ENCODE peak calls at places on chromosome 20, in nine cellular contexts. N, J, T, X, Q, I, R, Z and K are unnamed samples.

GRCh38 chr20:46054606-46055005 is 25.6 kb downstream of the SLC12A5 start:
- DNase-seq in J (no peak), I (no peak), N (no peak), T (no peak), X (no peak), Q (no peak), Z (no peak), R (no peak), K (no peak)

GRCh38 chr20:50093240-50093639 is 19.7 kb downstream of the UBE2V1 start:
- DNase-seq in Q (no peak), R (no peak), I (no peak), T (no peak), N (no peak), Z (no peak), J (no peak), X (no peak), K (no peak)

GRCh38 chr20:57434390-57434700 is 43.1 kb downstream of the RBM38 start:
- DNase-seq in J (no peak), N (no peak), I (no peak), Q (no peak), R (no peak), X (no peak), T (no peak), Z (peak), K (peak)

GRCh38 chr20:30513050-30513628 is 744.3 kb upstream of the DEFB115 start:
- DNase-seq in I (no peak), R (no peak), Q (no peak), X (no peak), J (no peak), N (no peak), Z (no peak), T (no peak), K (no peak)

GRCh38 chr20:54843891-54844290 is 368.5 kb downstream of the DOK5 start:
- DNase-seq in J (no peak), Q (no peak), N (no peak), X (no peak), I (no peak), Z (no peak), T (no peak), R (no peak), K (no peak)

GRCh38 chr20:34220581-34220980 is 20.6 kb upstream of the ASIP start:
- DNase-seq in N (no peak), T (no peak), X (peak), J (no peak), I (no peak), Z (no peak), R (no peak), Q (no peak), K (no peak)

GRCh38 chr20:49810491-49811190 is 2.0 kb upstream of the SLC9A8 start:
- DNase-seq in Q (no peak), T (no peak), Z (no peak), N (no peak), X (no peak), R (no peak), J (no peak), I (peak), K (no peak)

GRCh38 chr20:1887321-1887720 is 7.9 kb upstream of the SIRPA start:
- DNase-seq in J (no peak), R (no peak), N (peak), T (no peak), X (no peak), I (no peak), Z (no peak), Q (no peak), K (no peak)

GRCh38 chr20:50838322-50838625 is 43.4 kb downstream of the BCAS4 start:
- DNase-seq in R (no peak), J (no peak), T (no peak), Q (no peak), N (no peak), X (no peak), Z (no peak), I (no peak), K (no peak)

GRCh38 chr20:36310215-36310981 is 4.3 kb downstream of the DLGAP4 start:
- DNase-seq in X (no peak), R (no peak), I (no peak), Z (no peak), T (no peak), J (no peak), Q (no peak), N (no peak), K (no peak)

GRCh38 chr20:23928788-23929187 is 49.2 kb upstream of the CST5 start:
- DNase-seq in J (no peak), I (no peak), X (no peak), N (no peak), T (no peak), R (no peak), Z (no peak), Q (peak), K (no peak)

GRCh38 chr20:1810926-1811620 is 84.1 kb upstream of the SIRPA start:
- DNase-seq in T (no peak), R (no peak), Z (peak), N (peak), Q (no peak), I (peak), J (no peak), X (peak), K (no peak)

GRCh38 chr20:44993343-44993742 is 27.0 kb downstream of the STK4 start:
- DNase-seq in R (no peak), J (no peak), Z (peak), T (no peak), X (peak), Q (no peak), I (no peak), N (no peak), K (no peak)

GRCh38 chr20:63314566-63315239 is 21.7 kb downstream of the COL20A1 start:
- DNase-seq in I (no peak), Z (no peak), X (no peak), N (no peak), J (no peak), T (peak), Q (no peak), R (no peak), K (no peak)

GRCh38 chr20:52869276-52869675 is 102.9 kb upstream of the TSHZ2 start:
- DNase-seq in R (no peak), J (no peak), X (no peak), Q (no peak), T (no peak), Z (no peak), I (no peak), N (no peak), K (no peak)

GRCh38 chr20:13341737-13342393 is 120.8 kb downstream of the ISM1 start:
- DNase-seq in N (no peak), X (no peak), J (no peak), R (no peak), Z (no peak), I (no peak), T (no peak), Q (no peak), K (no peak)

GRCh38 chr20:13318871-13319521 is 97.9 kb downstream of the ISM1 start:
- DNase-seq in Q (no peak), N (no peak), R (no peak), T (no peak), X (no peak), I (no peak), Z (no peak), J (no peak), K (no peak)

GRCh38 chr20:41150664-41151063 is 13.3 kb downstream of the PLCG1 start:
- DNase-seq in I (no peak), Z (peak), N (no peak), X (peak), T (no peak), Q (peak), R (no peak), J (no peak), K (peak)

GRCh38 chr20:14036567-14036966 is 41.3 kb downstream of the MACROD2 start:
- DNase-seq in Q (no peak), J (no peak), X (no peak), I (no peak), Z (no peak), R (no peak), N (no peak), T (no peak), K (no peak)

GRCh38 chr20:15842872-15843271 is 730.4 kb downstream of the KIF16B start:
- DNase-seq in J (no peak), Z (no peak), X (no peak), I (no peak), R (no peak), T (no peak), Q (no peak), N (no peak), K (no peak)

GRCh38 chr20:31718952-31719643 is 3.6 kb downstream of the BCL2L1 start:
- DNase-seq in N (peak), X (no peak), Q (peak), T (no peak), J (no peak), I (no peak), R (no peak), Z (no peak), K (no peak)
- TF ChIP-seq POLR2A in N (peak), X (no peak), Q (no peak), T (no peak), J (no peak), I (peak), R (no peak), Z (no peak), K (peak)

GRCh38 chr20:35284267-35284991 is at the start of gene EIF6:
- DNase-seq in Q (peak), I (peak), J (peak), Z (peak), N (peak), X (peak), R (peak), T (peak), K (peak)
- TF ChIP-seq POLR2A in Q (peak), I (peak), J (peak), Z (peak), N (no peak), X (peak), R (peak), T (peak), K (peak)

GRCh38 chr20:5749512-5750490 is at the start of gene SHLD1:
- DNase-seq in Q (peak), R (peak), X (peak), N (peak), T (peak), J (peak), Z (peak), I (peak), K (peak)
- TF ChIP-seq POLR2A in Q (peak), R (peak), X (peak), N (no peak), T (no peak), J (peak), Z (peak), I (no peak), K (peak)

GRCh38 chr20:17568045-17568788 is 1.7 kb upstream of the DSTN start:
- DNase-seq in I (no peak), R (no peak), Q (no peak), X (no peak), T (no peak), J (no peak), Z (no peak), N (no peak), K (no peak)
- TF ChIP-seq POLR2A in I (no peak), R (no peak), Q (no peak), X (no peak), T (no peak), J (no peak), Z (no peak), N (no peak), K (no peak)

GRCh38 chr20:58898629-58899028 is 46.1 kb downstream of the GNAS start:
- DNase-seq in Q (no peak), I (no peak), J (no peak), N (no peak), R (no peak), Z (no peak), T (no peak), X (no peak), K (no peak)

GRCh38 chr20:58900292-58900931 is 47.9 kb downstream of the GNAS start:
- DNase-seq in N (no peak), T (no peak), X (no peak), J (no peak), Q (no peak), I (no peak), Z (no peak), R (no peak), K (no peak)

GRCh38 chr20:58897493-58897892 is 45.0 kb downstream of the GNAS start:
- DNase-seq in Z (no peak), R (no peak), N (no peak), J (no peak), T (no peak), X (no peak), Q (no peak), I (no peak), K (no peak)

GRCh38 chr20:58902003-58902402 is 49.5 kb downstream of the GNAS start:
- DNase-seq in R (no peak), T (no peak), X (no peak), N (no peak), Z (no peak), J (no peak), Q (no peak), I (no peak), K (no peak)

DNA sequence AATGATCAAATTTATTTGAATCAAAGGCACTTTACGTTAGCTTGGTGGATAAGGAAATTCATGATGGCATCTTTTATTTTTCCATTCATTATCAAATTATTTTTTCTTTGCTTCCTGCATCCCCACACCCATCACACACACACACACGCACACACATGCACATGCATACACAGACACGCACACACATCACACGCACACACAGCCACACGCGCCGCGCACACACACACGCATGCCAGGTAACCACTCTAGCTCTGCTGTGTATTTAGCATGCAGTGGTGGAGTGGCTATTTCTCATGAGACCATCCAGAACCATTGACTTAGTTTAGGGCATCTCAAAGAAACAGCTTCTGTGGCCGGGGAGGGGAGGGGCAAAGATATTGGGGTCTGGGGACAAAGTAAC is 47.0 kb downstream of the GNAS start:
- DNase-seq in Q (no peak), X (no peak), Z (no peak), R (no peak), T (no peak), N (no peak), J (no peak), I (no peak), K (no peak)
- TF ChIP-seq POLR2A in Q (peak), X (no peak), Z (no peak), R (no peak), T (no peak), N (no peak), J (no peak), I (no peak), K (no peak)

DNA sequence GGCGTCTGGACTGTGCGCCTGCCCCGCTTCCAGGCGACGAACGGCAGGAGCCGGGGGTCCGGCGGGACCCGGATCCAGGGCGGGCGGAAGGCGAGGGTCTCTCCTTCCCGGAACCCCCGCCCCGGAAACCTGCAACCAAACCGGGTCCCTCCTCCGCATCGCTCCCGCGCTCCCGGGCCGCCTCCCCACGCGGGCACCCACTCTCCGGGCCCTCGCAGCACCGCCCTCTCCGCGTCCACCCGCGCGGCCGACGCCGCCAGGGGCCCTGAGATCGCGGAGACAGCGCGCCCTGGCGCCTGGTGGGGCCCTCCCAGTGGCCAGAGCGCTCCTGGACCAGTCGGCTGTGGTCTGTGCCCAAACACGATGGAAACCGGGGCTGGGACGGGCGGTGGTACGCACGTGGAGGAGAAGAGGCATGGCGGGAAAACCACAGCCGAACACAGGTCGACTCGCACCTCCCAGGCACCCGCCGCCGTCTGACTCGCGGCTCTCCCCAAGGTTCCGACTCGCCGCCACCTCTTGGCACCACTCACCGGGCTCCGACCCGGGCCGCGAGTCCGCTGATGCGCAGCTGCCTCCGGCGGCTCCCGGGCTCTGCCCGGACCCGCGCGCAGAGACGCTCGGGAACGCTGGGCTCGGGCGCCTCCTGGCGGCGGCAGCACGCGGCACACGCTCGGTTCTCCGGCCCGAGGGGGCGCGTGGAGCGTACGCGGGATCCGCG is 7.9 kb downstream of the NKX2-2 start:
- DNase-seq in I (no peak), Z (peak), R (peak), T (peak), Q (peak), X (peak), J (peak), N (no peak), K (peak)
- TF ChIP-seq POLR2A in I (no peak), Z (no peak), R (peak), T (no peak), Q (no peak), X (no peak), J (no peak), N (no peak), K (no peak)

GRCh38 chr20:460180-460579 is 2.2 kb downstream of the TBC1D20 start:
- DNase-seq in R (no peak), X (no peak), Z (no peak), N (no peak), J (no peak), T (no peak), I (no peak), Q (peak), K (peak)

GRCh38 chr20:458766-459165 is 3.6 kb downstream of the TBC1D20 start:
- DNase-seq in J (no peak), Z (no peak), X (no peak), N (no peak), I (no peak), R (no peak), T (no peak), Q (no peak), K (no peak)

GRCh38 chr20:462199-462991 is at the start of gene TBC1D20:
- DNase-seq in N (peak), J (peak), T (peak), Q (peak), I (peak), R (peak), X (peak), Z (peak), K (peak)

GRCh38 chr20:461254-462198 is 807 bp downstream of the TBC1D20 start:
- DNase-seq in T (no peak), Q (peak), I (peak), X (peak), Z (peak), N (no peak), J (no peak), R (peak), K (peak)

GRCh38 chr20:460707-461106 is 1.6 kb downstream of the TBC1D20 start:
- DNase-seq in T (peak), Q (no peak), R (no peak), I (no peak), N (peak), X (no peak), Z (peak), J (no peak), K (peak)
- TF ChIP-seq POLR2A in T (no peak), Q (no peak), R (no peak), I (no peak), N (no peak), X (no peak), Z (no peak), J (no peak), K (no peak)

DNA sequence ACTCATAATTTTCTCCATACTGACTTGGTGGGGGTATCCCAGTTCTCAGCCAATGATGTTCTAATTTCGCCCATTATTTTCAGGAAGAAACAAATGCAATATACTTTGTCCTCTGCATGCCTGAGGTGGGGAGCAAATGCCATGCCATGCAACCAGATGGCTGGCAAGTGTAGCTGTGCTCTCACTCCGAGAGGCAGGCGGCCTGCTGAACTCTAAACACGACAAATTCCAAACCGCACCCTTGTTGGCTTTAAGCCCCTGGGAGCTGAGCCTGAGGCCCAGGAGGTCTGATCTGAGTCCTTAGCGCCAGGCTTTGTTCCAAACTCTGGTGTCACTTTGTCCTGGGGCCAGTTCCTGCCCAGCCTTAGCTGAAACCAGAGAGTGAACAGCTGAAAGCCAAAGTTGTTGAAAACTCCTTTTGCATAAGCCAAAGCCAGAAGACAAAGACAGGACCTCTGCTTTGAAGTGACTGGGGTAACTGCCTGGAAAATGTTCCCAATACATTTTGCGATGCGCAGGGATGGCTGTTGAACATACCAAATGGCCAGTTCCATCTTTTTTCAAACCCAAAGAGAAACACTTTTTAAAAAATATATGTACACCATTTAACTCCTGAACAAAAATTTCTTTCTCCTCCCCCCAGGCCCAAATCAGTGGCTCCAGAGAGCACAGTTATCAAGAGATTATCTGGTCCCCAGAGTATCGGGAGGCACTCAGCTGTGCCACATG is 46.2 kb downstream of the TTI1 start:
- DNase-seq in R (peak), J (no peak), X (peak), T (peak), Z (no peak), I (no peak), Q (no peak), N (peak), K (peak)
- TF ChIP-seq POLR2A in R (no peak), J (no peak), X (no peak), T (no peak), Z (no peak), I (no peak), Q (no peak), N (no peak), K (no peak)

DNA sequence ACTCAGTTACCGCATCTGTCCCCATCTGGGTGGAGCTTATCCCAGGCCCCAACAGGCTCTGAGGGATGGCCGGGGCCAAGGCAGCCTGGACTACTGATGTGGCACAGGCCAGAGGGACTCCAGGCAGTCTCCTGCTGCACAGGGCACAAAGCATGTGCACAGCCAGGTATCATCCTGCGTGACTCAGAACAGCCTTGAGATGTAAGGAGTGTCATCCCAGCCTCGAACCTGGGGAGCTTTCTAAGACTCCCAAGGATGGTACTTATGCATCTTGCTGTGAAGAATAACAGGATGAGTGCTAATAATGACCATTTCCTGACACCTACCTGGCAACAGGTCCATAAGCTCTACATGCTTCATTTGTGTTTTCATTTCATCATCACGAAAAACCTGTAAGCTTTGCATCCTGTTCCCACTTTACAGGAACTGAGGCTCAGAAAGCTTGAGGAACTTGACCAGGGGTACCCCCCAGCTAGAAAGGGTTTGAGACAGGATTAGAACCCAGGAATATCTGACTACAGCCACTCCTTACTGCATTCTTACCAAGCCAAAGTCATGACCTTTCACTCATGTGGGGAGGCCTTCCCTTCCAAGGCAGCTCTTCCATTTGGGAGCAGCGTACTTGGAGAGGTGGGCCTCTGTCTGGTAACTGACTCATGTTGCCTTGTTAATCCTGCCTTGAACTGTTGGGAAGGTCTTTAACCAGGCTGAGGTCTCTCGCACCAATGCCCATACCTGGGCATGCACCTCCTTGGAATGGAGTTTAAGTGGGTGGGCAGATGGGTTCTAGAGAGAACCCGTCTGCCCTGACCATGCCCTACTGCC is 1.9 kb downstream of the TRIB3 start:
- DNase-seq in J (no peak), Q (peak), T (no peak), I (no peak), N (no peak), R (no peak), X (no peak), Z (no peak), K (no peak)
- TF ChIP-seq POLR2A in J (no peak), Q (peak), T (peak), I (no peak), N (no peak), R (no peak), X (no peak), Z (no peak), K (peak)